ENCODE peak calls at places on chromosomes 1 and 21, in seven cellular contexts. Y is CD4-positive, alpha-beta memory T cell; I is body of pancreas; S is upper lobe of right lung; W is right cardiac atrium; B is K562; C is SJSA1. K is an unnamed sample.

GRCh38 chr1:31714442-31715096 is 10.8 kb upstream of the COL16A1 start:
- DNase-seq in Y (no peak), I (peak; percentile 39), S (no peak), W (peak; percentile 91), B (peak; percentile 67), C (peak; percentile 99), K (no peak)

GRCh38 chr1:178189814-178190213 is 95.9 kb downstream of the RASAL2 start:
- DNase-seq in Y (no peak), I (no peak), S (no peak), W (peak; percentile 20), B (no peak), C (peak; percentile 52), K (no peak)

GRCh38 chr1:114154963-114155322 is 1.3 kb upstream of the SYT6 start:
- DNase-seq in Y (no peak), I (no peak), S (no peak), W (peak; percentile 61), B (no peak), C (no peak), K (no peak)

GRCh38 chr1:54360165-54361005 is 45.8 kb downstream of the SSBP3 start:
- DNase-seq in Y (no peak), I (no peak), S (no peak), W (no peak), B (no peak), C (no peak), K (no peak)

GRCh38 chr1:207941664-207942063 is 30.7 kb upstream of the CD34 start:
- DNase-seq in Y (no peak), I (peak; percentile 63), S (peak; percentile 75), W (peak; percentile 95), B (no peak), C (no peak), K (no peak)

GRCh38 chr1:221122501-221122900 is 243.3 kb downstream of the HLX start:
- DNase-seq in Y (no peak), I (no peak), S (no peak), W (no peak), B (no peak), C (no peak), K (no peak)

GRCh38 chr1:152752225-152752624 is 5.6 kb upstream of the KPRP start:
- DNase-seq in Y (no peak), I (no peak), S (no peak), W (no peak), B (no peak), C (peak; percentile 78), K (no peak)

GRCh38 chr1:48026275-48026674 is 29.1 kb upstream of the TRABD2B start:
- DNase-seq in Y (no peak), I (no peak), S (no peak), W (no peak), B (no peak), C (no peak), K (no peak)

GRCh38 chr1:43600033-43601020 is 49.6 kb upstream of the KDM4A start:
- DNase-seq in Y (no peak), I (no peak), S (no peak), W (no peak), B (no peak), C (no peak), K (no peak)

GRCh38 chr1:15788624-15789301 is 18.7 kb downstream of the UQCRHL start:
- DNase-seq in Y (no peak), I (no peak), S (no peak), W (no peak), B (no peak), C (no peak), K (no peak)

GRCh38 chr1:171438441-171438840 is 46.9 kb upstream of the PRRC2C start:
- DNase-seq in Y (no peak), I (peak; percentile 15), S (no peak), W (peak; percentile 60), B (no peak), C (peak; percentile 74), K (no peak)

GRCh38 chr1:19062258-19063029 is 106.0 kb upstream of the IFFO2 start:
- DNase-seq in Y (no peak), I (no peak), S (no peak), W (no peak), B (peak; percentile 42), C (no peak), K (no peak)

GRCh38 chr1:40338745-40339419 is 21.8 kb upstream of the COL9A2 start:
- DNase-seq in Y (peak; percentile 88), I (peak; percentile 83), S (peak; percentile 90), W (peak; percentile 91), B (peak; percentile 82), C (peak; percentile 77), K (peak; percentile 78)

GRCh38 chr1:35544976-35545375 is 12.2 kb downstream of the KIAA0319L start:
- DNase-seq in Y (peak; percentile 65), I (peak; percentile 75), S (no peak), W (peak; percentile 59), B (peak; percentile 67), C (no peak), K (peak; percentile 36)

GRCh38 chr1:233364695-233365539 is 37.4 kb downstream of the MAP3K21 start:
- DNase-seq in Y (no peak), I (no peak), S (no peak), W (no peak), B (peak; percentile 40), C (no peak), K (no peak)

GRCh38 chr1:190226006-190226405 is 251.7 kb downstream of the BRINP3 start:
- DNase-seq in Y (no peak), I (no peak), S (no peak), W (no peak), B (no peak), C (no peak), K (no peak)

GRCh38 chr21:29326914-29327554 is 28.3 kb downstream of the BACH1 start:
- DNase-seq in Y (no peak), I (no peak), S (no peak), W (no peak), B (no peak), C (no peak), K (no peak)

GRCh38 chr1:93581917-93582850 is 99.5 kb downstream of the BCAR3 start:
- DNase-seq in Y (no peak), I (no peak), S (no peak), W (no peak), B (no peak), C (no peak), K (no peak)

GRCh38 chr1:93578911-93579825 is 102.5 kb downstream of the BCAR3 start:
- DNase-seq in Y (no peak), I (no peak), S (no peak), W (no peak), B (no peak), C (peak; percentile 86), K (no peak)

GRCh38 chr1:93578433-93578830 is 103.2 kb downstream of the BCAR3 start:
- DNase-seq in Y (no peak), I (no peak), S (no peak), W (no peak), B (no peak), C (no peak), K (no peak)

GRCh38 chr1:93577536-93578432 is 103.9 kb downstream of the BCAR3 start:
- DNase-seq in Y (no peak), I (no peak), S (no peak), W (no peak), B (no peak), C (no peak), K (no peak)

DNA sequence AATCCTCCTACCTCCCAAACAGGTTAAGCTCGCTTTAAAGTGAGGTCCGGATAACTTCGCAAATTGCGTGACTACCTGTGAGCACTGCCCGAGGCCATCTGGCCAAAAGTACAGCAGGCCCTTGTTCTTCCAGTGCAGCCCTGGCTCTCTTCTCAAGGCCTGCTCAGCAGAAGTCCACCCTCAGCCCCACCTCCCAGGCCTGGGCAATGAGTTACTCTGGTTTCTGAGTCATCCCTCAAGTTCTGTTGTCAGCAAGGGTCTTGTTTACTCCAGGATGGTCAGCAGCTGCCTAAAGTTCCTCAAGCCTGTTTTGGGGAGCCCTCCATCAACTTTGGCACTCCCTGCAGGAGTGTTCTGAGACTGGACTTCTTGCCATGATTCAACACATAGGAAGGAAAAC is 101.7 kb downstream of the BCAR3 start:
- DNase-seq in Y (no peak), I (peak; percentile 81), S (no peak), W (peak; percentile 81), B (no peak), C (peak; percentile 83), K (no peak)
- H3K27ac ChIP-seq in Y (no peak overlapping the region), I (peak overlapping the region; percentile 33), S (peak overlapping the region; percentile 60), W (peak overlapping the region; percentile 7), B (no peak overlapping the region), C (peak overlapping the region; percentile 25), K (no peak overlapping the region)

GRCh38 chr1:158177705-158178450 is 2.8 kb upstream of the CD1D start:
- DNase-seq in Y (no peak), I (peak; percentile 83), S (peak; percentile 97), W (peak; percentile 98), B (peak; percentile 80), C (peak; percentile 57), K (no peak)

GRCh38 chr1:158181577-158181922 is 855 bp downstream of the CD1D start:
- DNase-seq in Y (no peak), I (no peak), S (no peak), W (no peak), B (no peak), C (no peak), K (no peak)

GRCh38 chr1:158176399-158176798 is 4.3 kb upstream of the CD1D start:
- DNase-seq in Y (peak; percentile 13), I (no peak), S (no peak), W (no peak), B (no peak), C (no peak), K (no peak)

GRCh38 chr1:158179301-158180041 is 1.2 kb upstream of the CD1D start:
- DNase-seq in Y (no peak), I (no peak), S (no peak), W (no peak), B (no peak), C (no peak), K (no peak)

GRCh38 chr1:158180741-158181576 is at the start of gene CD1D:
- DNase-seq in Y (no peak), I (peak; percentile 18), S (peak; percentile 86), W (peak; percentile 76), B (no peak), C (no peak), K (no peak)
- H3K27me3 ChIP-seq in Y (peaks cover 22% of the 10 kb centered on the region), I (no peaks in the 10 kb centered on the region), S (peaks cover 20% of the 10 kb centered on the region), W (no peaks in the 10 kb centered on the region), B (peaks cover 31% of the 10 kb centered on the region), C (peaks cover 61% of the 10 kb centered on the region), K (peaks cover 15% of the 10 kb centered on the region)

DNA sequence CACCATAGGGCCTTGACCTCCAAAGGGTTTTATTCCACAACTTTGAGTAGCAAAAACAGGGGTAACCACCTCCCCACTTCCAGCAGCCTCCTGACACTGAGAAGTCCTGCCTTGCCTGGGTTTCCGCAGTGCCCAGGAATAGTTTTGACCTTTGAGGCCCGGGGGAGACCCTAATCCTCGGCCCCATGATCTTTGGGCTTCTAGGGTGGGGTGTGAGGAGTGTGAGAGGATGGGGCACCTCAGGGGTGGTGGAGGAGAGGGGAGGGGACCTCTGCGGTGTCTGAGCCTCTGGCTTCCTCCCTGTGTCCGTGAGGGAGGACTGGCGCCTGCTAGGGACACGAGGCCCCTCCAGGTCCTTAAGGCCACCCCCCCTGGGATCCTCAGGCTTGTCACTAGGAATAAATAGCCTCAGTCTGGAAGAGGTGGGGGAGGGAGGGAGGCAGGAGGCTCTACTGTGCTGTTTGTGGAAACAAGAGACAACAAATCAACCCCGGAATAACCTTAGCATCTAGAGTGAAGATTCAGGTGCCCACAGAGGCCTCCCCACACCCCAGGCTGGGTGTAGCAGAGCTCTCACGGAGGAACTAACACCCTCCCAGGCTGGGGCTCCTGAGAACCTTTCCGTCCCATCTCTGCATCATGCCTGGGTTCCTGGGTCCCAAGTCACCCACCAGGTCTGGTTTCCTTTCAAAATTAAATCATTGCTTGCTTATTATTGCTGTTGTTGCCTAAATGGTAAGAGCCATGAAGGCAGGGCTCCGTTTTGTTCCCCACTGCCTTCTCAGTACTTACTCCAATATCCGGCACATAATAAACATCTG is 904 bp upstream of the FHL3 start:
- DNase-seq in Y (no peak), I (no peak), S (peak; percentile 60), W (peak; percentile 77), B (no peak), C (no peak), K (no peak)
- H3K4me3 ChIP-seq in Y (no peak overlapping the region), I (no peak overlapping the region), S (peak overlapping the region; percentile 65), W (no peak overlapping the region), B (peak overlapping the region; percentile 65), C (no peak overlapping the region), K (no peak overlapping the region)

GRCh38 chr1:203282720-203283542 is 22.4 kb upstream of the BTG2 start:
- DNase-seq in Y (no peak), I (peak; percentile 76), S (peak; percentile 42), W (no peak), B (peak; percentile 33), C (no peak), K (no peak)
- H3K27ac ChIP-seq in Y (no peak overlapping the region), I (peak overlapping the region; percentile 78), S (no peak overlapping the region), W (peak overlapping the region; percentile 93), B (no peak overlapping the region), C (no peak overlapping the region), K (no peak overlapping the region)